ENCODE peak calls at places on chromosomes 6 and 20, in eight cellular contexts. A, R, T, S, Y, F, X and W are unnamed samples.
A peak's percentile ranks its signal among the peaks of the same experiment; 100 is the strongest.

GRCh38 chr20:47927385-47927851 is 142.1 kb upstream of the SULF2 start:
- DNase-seq in A (no peak), R (peak; percentile 90), T (no peak), S (peak; percentile 21), Y (peak; percentile 33), F (peak; percentile 69), X (no peak), W (peak; percentile 65)

GRCh38 chr6:101351173-101351572 is 42.3 kb upstream of the GRIK2 start:
- DNase-seq in A (no peak), R (no peak), T (no peak), S (no peak), Y (no peak), F (no peak), X (no peak), W (no peak)

GRCh38 chr20:41249781-41250281 is 67.7 kb downstream of the ZHX3 start:
- DNase-seq in A (peak; percentile 91), R (peak; percentile 25), T (no peak), S (peak; percentile 29), Y (no peak), F (peak; percentile 47), X (no peak), W (peak; percentile 25)

GRCh38 chr6:168128006-168128630 is 49.1 kb upstream of the FRMD1 start:
- DNase-seq in A (no peak), R (no peak), T (no peak), S (no peak), Y (no peak), F (no peak), X (no peak), W (no peak)

GRCh38 chr6:148027201-148027600 is 315.4 kb upstream of the SASH1 start:
- DNase-seq in A (no peak), R (peak; percentile 24), T (no peak), S (no peak), Y (no peak), F (no peak), X (no peak), W (no peak)

GRCh38 chr6:150676339-150676738 is 76.7 kb downstream of the PLEKHG1 start:
- DNase-seq in A (no peak), R (no peak), T (no peak), S (no peak), Y (no peak), F (no peak), X (no peak), W (no peak)

GRCh38 chr6:8131265-8131897 is 29.0 kb upstream of the EEF1E1 start:
- DNase-seq in A (peak; percentile 90), R (peak; percentile 87), T (peak; percentile 28), S (peak; percentile 70), Y (peak; percentile 58), F (peak; percentile 42), X (peak; percentile 63), W (peak; percentile 29)

GRCh38 chr6:24495516-24495847 is 713 bp downstream of the ALDH5A1 start:
- DNase-seq in A (peak; percentile 83), R (peak; percentile 45), T (peak; percentile 35), S (peak; percentile 14), Y (peak; percentile 35), F (peak; percentile 61), X (peak; percentile 78), W (peak; percentile 39)

GRCh38 chr6:98847767-98848538 is 13.6 kb downstream of the POU3F2 start:
- DNase-seq in A (peak; percentile 76), R (no peak), T (no peak), S (no peak), Y (no peak), F (no peak), X (no peak), W (no peak)

GRCh38 chr6:4703367-4703766 is 72.8 kb upstream of the CDYL start:
- DNase-seq in A (no peak), R (no peak), T (no peak), S (peak; percentile 37), Y (no peak), F (no peak), X (no peak), W (no peak)

GRCh38 chr20:4329232-4329631 is 313.9 kb upstream of the RNF24 start:
- DNase-seq in A (peak; percentile 31), R (no peak), T (peak; percentile 35), S (no peak), Y (no peak), F (no peak), X (no peak), W (no peak)

GRCh38 chr6:95519228-95520037 is 57.9 kb upstream of the MANEA start:
- DNase-seq in A (no peak), R (no peak), T (no peak), S (no peak), Y (peak; percentile 69), F (no peak), X (no peak), W (no peak)

GRCh38 chr20:31670371-31671228 is 32.9 kb downstream of the COX4I2 start:
- DNase-seq in A (no peak), R (no peak), T (no peak), S (peak; percentile 75), Y (no peak), F (no peak), X (no peak), W (no peak)

GRCh38 chr6:51569594-51569993 is 517.8 kb downstream of the PKHD1 start:
- DNase-seq in A (peak; percentile 45), R (peak; percentile 13), T (no peak), S (no peak), Y (no peak), F (no peak), X (no peak), W (no peak)

GRCh38 chr6:70299456-70299855 is 3.4 kb downstream of the COL9A1 start:
- DNase-seq in A (peak; percentile 17), R (peak; percentile 11), T (no peak), S (peak; percentile 10), Y (no peak), F (peak; percentile 14), X (no peak), W (peak; percentile 2)

GRCh38 chr6:170172406-170172805 is 118.5 kb downstream of the DLL1 start:
- DNase-seq in A (no peak), R (no peak), T (no peak), S (no peak), Y (no peak), F (no peak), X (no peak), W (no peak)

GRCh38 chr6:137589067-137589848 is 95.1 kb upstream of the OLIG3 start:
- DNase-seq in A (peak; percentile 95), R (peak; percentile 64), T (peak; percentile 10), S (peak; percentile 50), Y (peak; percentile 50), F (peak; percentile 35), X (peak; percentile 94), W (peak; percentile 7)

GRCh38 chr6:79404261-79404660 is 133.0 kb downstream of the LCA5 start:
- DNase-seq in A (no peak), R (no peak), T (no peak), S (no peak), Y (no peak), F (no peak), X (no peak), W (no peak)
- TF ChIP-seq CTCF in A (peak; percentile 30), R (peak; percentile 13), T (no peak), S (no peak), Y (no peak), F (no peak), X (no peak), W (no peak)

GRCh38 chr6:107674995-107675738 is 148.9 kb downstream of the SCML4 start:
- DNase-seq in A (peak; percentile 94), R (peak; percentile 67), T (peak; percentile 78), S (peak; percentile 84), Y (peak; percentile 78), F (peak; percentile 77), X (peak; percentile 88), W (peak; percentile 65)
- H3K4me2 ChIP-seq in A (peak overlapping the region; percentile 77), R (peak overlapping the region; percentile 89), T (peak overlapping the region; percentile 61), S (no peak overlapping the region), Y (peak overlapping the region; percentile 80), F (no peak overlapping the region), X (peak overlapping the region; percentile 82), W (peak overlapping the region; percentile 44)

GRCh38 chr6:146543211-146543939 is at the start of gene RAB32:
- DNase-seq in A (peak; percentile 92), R (peak; percentile 88), T (peak; percentile 50), S (peak; percentile 95), Y (peak; percentile 90), F (peak; percentile 95), X (peak; percentile 45), W (peak; percentile 88)
- TF ChIP-seq CTCF in A (peak; percentile 61), R (peak; percentile 62), T (peak; percentile 67), S (peak; percentile 69), Y (peak; percentile 67), F (peak; percentile 21), X (peak; percentile 22), W (peak; percentile 10)

DNA sequence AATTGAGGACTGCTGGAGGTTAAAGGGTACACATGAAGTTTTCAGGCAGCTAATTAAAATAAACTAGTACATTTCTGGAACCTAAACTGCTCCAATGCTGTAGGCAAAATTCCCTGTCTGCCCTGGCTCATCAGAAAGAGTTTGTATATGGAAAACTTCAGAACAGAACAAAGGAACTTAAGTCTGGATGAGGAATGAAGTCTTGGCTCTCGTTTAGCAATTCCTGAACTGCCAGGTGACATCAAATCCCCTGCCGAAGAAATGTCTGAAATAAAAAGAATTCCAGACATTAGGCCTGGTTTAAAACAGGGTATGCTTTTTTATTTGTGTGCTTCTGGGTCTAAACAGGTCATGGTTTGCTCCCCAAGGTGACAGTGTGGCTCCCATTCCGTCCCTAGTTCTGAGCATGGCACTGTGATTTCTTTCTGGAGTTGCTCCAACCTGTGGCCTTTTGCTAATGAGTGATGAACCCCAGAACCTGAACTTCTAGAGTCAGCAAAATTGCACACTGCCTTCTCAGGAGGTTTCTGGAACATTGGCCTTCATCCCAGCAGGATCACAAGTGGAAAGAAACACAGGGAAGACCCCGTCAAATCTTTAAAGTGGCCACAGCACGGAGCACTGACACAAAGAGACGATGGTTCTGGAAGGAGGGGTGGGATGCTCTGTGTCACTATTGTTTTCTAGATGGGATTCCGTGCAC is 129.4 kb upstream of the NAA20 start:
- DNase-seq in A (no peak), R (no peak), T (no peak), S (no peak), Y (no peak), F (peak; percentile 68), X (no peak), W (peak; percentile 62)
- H3K4me2 ChIP-seq in A (no peak overlapping the region), R (peak overlapping the region; percentile 70), T (peak overlapping the region; percentile 74), S (peak overlapping the region; percentile 77), Y (no peak overlapping the region), F (peak overlapping the region; percentile 17), X (no peak overlapping the region), W (peak overlapping the region; percentile 79)

GRCh38 chr6:108626777-108627176 is 66.1 kb downstream of the FOXO3 start:
- DNase-seq in A (no peak), R (no peak), T (no peak), S (no peak), Y (no peak), F (no peak), X (no peak), W (no peak)

GRCh38 chr6:108621117-108621516 is 60.4 kb downstream of the FOXO3 start:
- DNase-seq in A (no peak), R (peak; percentile 45), T (no peak), S (peak; percentile 90), Y (no peak), F (peak; percentile 86), X (no peak), W (peak; percentile 81)

GRCh38 chr6:108619431-108620197 is 58.9 kb downstream of the FOXO3 start:
- DNase-seq in A (no peak), R (peak; percentile 30), T (no peak), S (peak; percentile 54), Y (no peak), F (peak; percentile 21), X (no peak), W (no peak)

GRCh38 chr6:108623995-108624394 is 63.3 kb downstream of the FOXO3 start:
- DNase-seq in A (no peak), R (no peak), T (no peak), S (no peak), Y (no peak), F (no peak), X (no peak), W (no peak)

GRCh38 chr6:108622601-108623335 is 62.1 kb downstream of the FOXO3 start:
- DNase-seq in A (no peak), R (no peak), T (no peak), S (peak; percentile 98), Y (no peak), F (peak; percentile 96), X (no peak), W (peak; percentile 95)
- TF ChIP-seq CTCF in A (no peak), R (no peak), T (no peak), S (peak; percentile 1), Y (no peak), F (no peak), X (no peak), W (no peak)